ENCODE peak calls at places on chromosomes 5 and 9, in seven cellular contexts. M, Z, X, T, E, I and Y are unnamed samples.

GRCh38 chr5:102902647-102903046 is 147.5 kb downstream of the PAM start:
- DNase-seq in E (no peak), M (no peak), T (no peak), X (no peak), I (no peak), Z (no peak), Y (no peak)

GRCh38 chr5:173727839-173728778 is 111.7 kb upstream of the BOD1 start:
- DNase-seq in X (no peak), M (no peak), E (peak; percentile 70), Z (no peak), I (no peak), T (no peak), Y (no peak)

GRCh38 chr5:117359895-117360294 is 785.3 kb upstream of the SEMA6A start:
- DNase-seq in Z (no peak), I (no peak), X (no peak), E (no peak), M (no peak), T (no peak), Y (no peak)

GRCh38 chr9:95570646-95571045 is 53.9 kb upstream of the PTCH1 start:
- DNase-seq in Z (no peak), I (no peak), M (no peak), E (no peak), X (no peak), T (no peak), Y (no peak)

GRCh38 chr9:4486176-4486575 is 4.1 kb upstream of the SLC1A1 start:
- DNase-seq in I (no peak), Z (no peak), T (no peak), X (no peak), M (no peak), E (no peak), Y (no peak)

GRCh38 chr5:88702328-88702727 is 180.7 kb downstream of the MEF2C start:
- DNase-seq in M (no peak), I (no peak), T (no peak), X (no peak), Z (no peak), E (no peak), Y (no peak)

GRCh38 chr5:158958048-158958994 is 141.4 kb downstream of the EBF1 start:
- DNase-seq in T (no peak), M (no peak), I (no peak), E (no peak), X (no peak), Z (no peak), Y (no peak)

GRCh38 chr5:32274548-32275420 is 38.0 kb downstream of the MTMR12 start:
- DNase-seq in Z (no peak), M (no peak), X (no peak), T (peak; percentile 39), E (no peak), I (no peak), Y (no peak)

GRCh38 chr9:134494273-134494815 is 147.3 kb upstream of the COL5A1 start:
- DNase-seq in X (no peak), Z (no peak), M (no peak), E (no peak), T (no peak), I (peak; percentile 29), Y (no peak)

GRCh38 chr5:15914603-15915002 is 265.0 kb downstream of the MARCHF11 start:
- DNase-seq in T (no peak), M (no peak), X (no peak), E (no peak), I (no peak), Z (peak; percentile 71), Y (no peak)

GRCh38 chr5:66671305-66671704 is 75.1 kb downstream of the MAST4 start:
- DNase-seq in I (no peak), X (no peak), Z (no peak), T (no peak), E (no peak), M (no peak), Y (no peak)

GRCh38 chr5:149216515-149216914 is 55.1 kb upstream of the AFAP1L1 start:
- DNase-seq in E (no peak), Z (no peak), M (no peak), T (no peak), X (no peak), I (no peak), Y (peak; percentile 8)

GRCh38 chr9:98861881-98862501 is 54.5 kb downstream of the GALNT12 start:
- DNase-seq in X (no peak), Z (peak; percentile 81), I (no peak), E (no peak), M (no peak), T (no peak), Y (no peak)

GRCh38 chr5:34598177-34598794 is 57.8 kb upstream of the RAI14 start:
- DNase-seq in Z (peak; percentile 92), T (peak; percentile 77), E (no peak), I (no peak), X (no peak), M (no peak), Y (no peak)

GRCh38 chr9:38619556-38620447 is 594 bp downstream of the ANKRD18A start:
- DNase-seq in E (peak; percentile 21), T (no peak), Z (no peak), X (no peak), I (peak; percentile 73), M (peak; percentile 19), Y (no peak)

GRCh38 chr9:73741316-73741715 is 589.7 kb downstream of the ANXA1 start:
- DNase-seq in T (no peak), M (no peak), E (no peak), I (no peak), X (no peak), Z (no peak), Y (no peak)

GRCh38 chr9:75715360-75715759 is 175.1 kb upstream of the PCSK5 start:
- DNase-seq in X (no peak), T (no peak), E (no peak), M (no peak), Z (no peak), I (no peak), Y (no peak)

GRCh38 chr9:111094433-111095421 is 56.5 kb upstream of the LPAR1 start:
- DNase-seq in Z (peak; percentile 83), E (no peak), X (no peak), T (no peak), M (no peak), I (no peak), Y (no peak)

GRCh38 chr5:170407062-170407461 is 17.9 kb upstream of the KCNMB1 start:
- DNase-seq in E (no peak), M (no peak), I (no peak), X (no peak), T (no peak), Z (no peak), Y (no peak)

GRCh38 chr5:170408866-170409265 is 19.7 kb upstream of the KCNMB1 start:
- DNase-seq in I (no peak), M (no peak), Z (no peak), T (no peak), X (no peak), E (no peak), Y (no peak)

GRCh38 chr5:170405822-170406221 is 16.7 kb upstream of the KCNMB1 start:
- DNase-seq in E (no peak), I (no peak), M (no peak), T (no peak), X (no peak), Z (no peak), Y (no peak)

GRCh38 chr5:170411100-170411499 is 21.9 kb upstream of the KCNMB1 start:
- DNase-seq in X (no peak), T (no peak), E (no peak), I (no peak), Z (no peak), M (peak; percentile 21), Y (no peak)

GRCh38 chr5:170408189-170408588 is 19.0 kb upstream of the KCNMB1 start:
- DNase-seq in I (no peak), T (no peak), M (no peak), Z (no peak), E (no peak), X (no peak), Y (no peak)
- H3K4me3 ChIP-seq in I (no peak overlapping the region), T (no peak overlapping the region), M (no peak overlapping the region), Z (no peak overlapping the region), E (no peak overlapping the region), X (no peak overlapping the region), Y (no peak overlapping the region)

GRCh38 chr5:136191304-136192014 is 1.5 kb downstream of the SMIM32 start:
- DNase-seq in I (no peak), E (no peak), M (no peak), T (no peak), X (no peak), Z (peak; percentile 22), Y (no peak)
- H3K4me3 ChIP-seq in I (no peak overlapping the region), E (no peak overlapping the region), M (no peak overlapping the region), T (no peak overlapping the region), X (no peak overlapping the region), Z (peak overlapping the region; percentile 44), Y (peak overlapping the region; percentile 71)

GRCh38 chr5:73486119-73486899 is 11.9 kb upstream of the BTF3 start:
- DNase-seq in M (no peak), T (no peak), Z (no peak), X (no peak), I (no peak), E (no peak), Y (no peak)
- H3K4me3 ChIP-seq in M (no peak overlapping the region), T (no peak overlapping the region), Z (no peak overlapping the region), X (no peak overlapping the region), I (no peak overlapping the region), E (no peak overlapping the region), Y (no peak overlapping the region)

GRCh38 chr5:154418344-154418820 is 27.4 kb upstream of the SAP30L start:
- DNase-seq in M (no peak), T (no peak), I (no peak), Z (no peak), X (no peak), E (no peak), Y (no peak)

GRCh38 chr5:154428208-154428607 is 17.6 kb upstream of the SAP30L start:
- DNase-seq in M (no peak), X (no peak), T (no peak), I (no peak), Z (no peak), E (no peak), Y (no peak)

GRCh38 chr5:154421868-154422267 is 23.9 kb upstream of the SAP30L start:
- DNase-seq in T (no peak), X (no peak), Z (no peak), I (no peak), M (peak; percentile 22), E (peak; percentile 53), Y (no peak)

GRCh38 chr5:154419236-154419635 is 26.6 kb upstream of the SAP30L start:
- DNase-seq in M (no peak), T (no peak), X (no peak), Z (no peak), E (no peak), I (no peak), Y (peak; percentile 68)

DNA sequence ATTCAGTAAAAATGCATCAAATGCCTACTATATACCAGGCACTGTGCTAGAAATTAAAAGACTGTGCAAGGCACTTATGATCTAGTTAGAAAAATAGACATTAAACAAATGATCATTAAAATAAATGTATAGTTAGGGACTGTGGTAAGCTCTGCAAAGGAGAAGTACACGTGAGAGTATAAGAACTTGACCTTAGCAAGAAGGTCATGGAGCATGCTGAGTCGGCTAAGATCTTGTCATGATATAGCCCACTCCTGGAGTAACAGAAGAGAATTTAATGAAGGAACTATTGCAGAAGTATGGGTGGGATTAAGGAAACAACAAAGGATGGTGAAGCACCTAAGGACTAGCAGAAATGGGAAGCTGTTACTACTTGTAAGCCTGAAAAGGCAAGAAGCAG is 23.5 kb upstream of the SAP30L start:
- DNase-seq in T (no peak), I (no peak), M (no peak), E (no peak), X (no peak), Z (no peak), Y (no peak)
- H3K4me3 ChIP-seq in T (no peak overlapping the region), I (no peak overlapping the region), M (no peak overlapping the region), E (no peak overlapping the region), X (no peak overlapping the region), Z (no peak overlapping the region), Y (no peak overlapping the region)